ENCODE peak calls at places on chromosomes 16 and 17, in five cellular contexts. W is GM12865, X is OCI-LY7, T is HepG2, N is Calu3. K is an unnamed sample.

GRCh38 chr16:84706856-84707255 is 7.1 kb downstream of the USP10 start:
- DNase-seq in X (no peak), T (no peak), W (no peak), N (no peak), K (no peak)

GRCh38 chr16:3443108-3444031 is at the start of the genes NAA60 and ZNF597:
- DNase-seq in N (peak; percentile 64), X (peak; percentile 92), W (peak; percentile 93), T (peak; percentile 93), K (peak; percentile 79)

GRCh38 chr17:7502987-7503386 is 18.8 kb downstream of the POLR2A start:
- DNase-seq in N (no peak), T (no peak), W (no peak), X (no peak), K (no peak)

GRCh38 chr16:48105456-48105855 is 50.3 kb downstream of the ABCC12 start:
- DNase-seq in X (no peak), W (no peak), T (no peak), N (no peak), K (no peak)

GRCh38 chr16:85377388-85378144 is 235.6 kb upstream of the GSE1 start:
- DNase-seq in N (no peak), W (no peak), T (no peak), X (no peak), K (no peak)

GRCh38 chr16:67150058-67150832 is 553 bp downstream of the B3GNT9 start:
- DNase-seq in T (no peak), N (peak; percentile 61), X (no peak), W (peak; percentile 44), K (no peak)

GRCh38 chr17:40109471-40109824 is 9.1 kb upstream of the NR1D1 start:
- DNase-seq in X (no peak), W (no peak), N (no peak), T (peak; percentile 57), K (no peak)

GRCh38 chr16:30407794-30408534 is 558 bp downstream of the ZNF771 start:
- DNase-seq in N (no peak), W (no peak), X (no peak), T (no peak), K (no peak)

DNA sequence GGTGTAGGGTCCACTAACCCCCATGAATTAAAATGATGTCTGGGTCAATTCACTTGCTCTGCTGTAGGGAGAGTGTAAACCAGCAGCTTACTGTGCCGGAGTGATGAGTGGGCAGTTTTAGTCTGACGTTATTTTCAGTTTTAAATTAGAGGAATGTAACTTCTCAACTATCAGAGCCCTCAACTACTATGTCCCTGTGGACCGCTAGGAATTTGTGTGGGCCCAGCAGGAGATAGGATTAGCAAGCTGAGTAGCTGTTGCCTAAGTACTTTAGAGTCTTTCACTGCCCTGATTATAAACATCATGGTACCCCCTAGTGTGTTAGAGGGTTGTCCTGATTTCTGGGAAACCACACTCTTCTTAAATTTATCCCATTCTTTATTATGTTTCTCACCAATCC is 11.4 kb downstream of the MARVELD3 start:
- DNase-seq in T (no peak), N (no peak), W (no peak), X (no peak), K (peak; percentile 19)
- TF ChIP-seq CTCF in T (no peak), N (no peak), W (no peak), X (no peak), K (no peak)

DNA sequence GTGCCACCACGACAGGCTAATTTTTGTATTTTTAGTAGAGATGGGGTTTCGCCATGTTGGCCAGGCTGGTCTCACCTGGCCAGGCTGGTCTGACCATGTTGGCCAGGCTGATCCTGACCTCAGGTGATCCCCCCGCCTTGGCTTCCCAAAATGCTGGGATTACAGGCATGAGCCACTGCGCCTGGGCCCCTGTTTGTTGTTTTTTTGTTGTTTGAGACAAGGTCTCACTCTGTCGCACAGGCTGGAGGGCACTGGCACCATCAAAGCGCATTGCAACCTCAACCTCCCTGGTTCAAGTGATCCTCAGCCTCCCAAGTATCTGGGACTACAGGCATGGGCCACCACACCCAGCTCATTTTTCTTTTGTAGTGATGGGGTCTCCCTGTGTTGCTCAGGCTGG is 43.7 kb upstream of the TAOK1 start:
- DNase-seq in X (no peak), W (no peak), N (no peak), T (no peak), K (no peak)
- TF ChIP-seq CTCF in X (no peak), W (no peak), N (no peak), T (no peak), K (no peak)

GRCh38 chr17:48001187-48001586 is 30.3 kb downstream of the CDK5RAP3 start:
- DNase-seq in T (no peak), N (no peak), W (no peak), X (no peak), K (no peak)

GRCh38 chr17:48002208-48002919 is 31.5 kb downstream of the CDK5RAP3 start:
- DNase-seq in T (peak; percentile 50), N (peak; percentile 51), X (peak; percentile 60), W (peak; percentile 74), K (peak; percentile 68)

GRCh38 chr17:48004973-48005372 is 32.6 kb downstream of the COPZ2 start:
- DNase-seq in T (no peak), N (no peak), W (no peak), X (no peak), K (no peak)

GRCh38 chr17:48003686-48004120 is 32.8 kb downstream of the CDK5RAP3 start:
- DNase-seq in T (no peak), N (no peak), X (no peak), W (peak; percentile 37), K (no peak)

DNA sequence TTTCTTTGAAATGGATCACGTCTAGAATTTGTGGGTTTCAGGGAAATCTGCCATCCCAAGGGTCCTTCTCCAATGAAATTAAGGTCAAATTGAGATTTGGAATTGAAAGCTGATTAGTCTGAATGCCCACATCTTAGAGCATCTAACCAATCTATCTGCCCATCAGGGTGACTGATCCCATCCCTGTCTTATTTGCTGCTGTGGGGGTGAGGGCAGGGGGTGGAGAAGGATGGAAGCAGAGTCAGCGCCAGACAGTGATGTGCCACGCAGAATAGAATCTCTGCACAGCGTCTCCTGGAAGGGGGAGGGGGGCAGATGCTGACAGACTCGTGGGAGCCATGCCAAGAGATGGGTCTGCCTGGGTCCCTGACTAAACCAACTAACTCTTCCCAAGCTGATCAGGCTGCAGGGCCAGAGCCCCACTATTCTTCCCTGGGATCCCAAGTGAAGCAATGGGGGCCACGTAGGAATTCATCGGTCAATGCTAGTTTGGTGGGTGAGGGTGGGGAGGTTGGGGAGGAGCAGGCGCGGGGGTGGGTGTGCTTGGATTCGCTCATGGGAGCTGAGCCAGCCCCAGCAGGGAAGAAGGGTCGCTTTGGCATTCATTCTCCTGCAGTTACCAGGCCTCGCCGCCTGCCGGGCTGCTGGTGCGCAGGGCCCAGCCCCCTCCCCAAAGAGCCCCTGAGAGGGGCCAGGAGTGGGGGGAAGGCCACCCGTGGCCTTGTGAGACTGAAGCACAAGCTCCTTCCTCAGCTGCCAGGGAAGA is 32.2 kb downstream of the CDK5RAP3 start:
- DNase-seq in N (no peak), T (no peak), X (no peak), W (no peak), K (no peak)
- TF ChIP-seq CTCF in N (no peak), T (no peak), X (no peak), W (no peak), K (no peak)

DNA sequence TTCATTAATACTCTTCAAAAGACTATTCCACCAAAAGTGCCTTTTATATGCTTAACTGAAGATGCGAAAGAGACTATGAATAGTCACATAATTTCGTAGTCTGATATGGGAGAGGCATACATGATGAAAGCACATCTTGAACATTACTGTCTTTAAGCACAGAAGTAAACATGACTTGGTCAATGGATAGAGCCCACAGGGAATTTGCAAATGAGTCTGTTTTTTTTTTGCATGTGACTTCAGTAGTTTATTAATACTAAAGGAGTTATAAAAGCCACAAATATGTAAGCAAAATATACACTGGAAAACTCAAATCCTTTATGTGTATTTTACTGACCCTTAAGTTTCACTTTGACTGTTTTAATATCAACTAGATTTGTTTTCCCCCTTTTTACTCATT is 15.9 kb downstream of the ADPRM start:
- DNase-seq in T (no peak), W (no peak), X (no peak), N (no peak), K (no peak)
- TF ChIP-seq CTCF in T (no peak), W (no peak), X (no peak), N (no peak), K (no peak)

DNA sequence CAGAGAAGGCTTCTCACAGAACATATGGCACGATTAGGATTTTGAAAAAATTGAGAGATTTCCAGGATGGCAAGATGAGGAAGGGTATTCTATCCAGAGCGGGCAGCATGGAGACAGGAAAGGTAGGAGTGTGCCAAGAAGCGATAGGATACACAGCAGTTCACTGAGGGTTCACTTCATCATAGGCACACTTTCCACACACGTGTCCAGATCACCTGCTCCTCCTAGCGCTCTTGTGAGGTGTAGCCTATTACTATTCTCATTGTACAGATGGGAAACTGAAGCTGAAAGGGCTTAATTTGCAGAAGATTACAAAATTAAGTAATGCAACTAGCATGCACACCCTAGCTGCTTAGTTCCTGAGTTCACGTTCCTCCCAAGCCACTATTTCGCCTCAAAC is 6.2 kb upstream of the ELAC2 start:
- DNase-seq in X (no peak), N (no peak), W (no peak), T (no peak), K (no peak)
- TF ChIP-seq CTCF in X (no peak), N (no peak), W (no peak), T (no peak), K (no peak)

DNA sequence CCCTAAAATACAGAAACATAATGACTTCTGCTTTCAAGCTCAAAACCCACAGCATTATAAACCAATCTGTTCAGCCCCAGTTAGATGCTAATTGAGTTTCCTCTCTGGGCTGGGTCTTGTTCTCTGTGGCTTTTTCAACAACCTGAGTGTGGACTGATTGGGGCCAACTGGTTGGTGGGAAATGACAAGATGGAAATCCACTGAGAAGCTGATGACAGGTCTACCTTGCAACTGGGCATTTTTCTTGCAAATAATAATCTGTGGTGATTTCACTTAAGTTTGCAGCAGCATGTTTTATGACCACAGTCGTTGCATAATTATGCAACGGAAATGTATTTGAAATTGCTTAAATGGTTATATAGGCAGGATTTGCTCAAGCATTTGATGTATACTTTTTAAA is 69.8 kb downstream of the AKAP1 start:
- DNase-seq in T (no peak), N (no peak), W (peak; percentile 15), X (no peak), K (no peak)
- TF ChIP-seq CTCF in T (no peak), N (no peak), W (no peak), X (no peak), K (no peak)

GRCh38 chr17:74919440-74920305 is 3.4 kb downstream of the USH1G start:
- DNase-seq in X (no peak), N (peak; percentile 58), T (peak; percentile 64), W (peak; percentile 34), K (no peak)
- TF ChIP-seq CTCF in X (peak; percentile 32), N (peak; percentile 30), T (peak; percentile 91), W (peak; percentile 39), K (no peak)

GRCh38 chr17:82497483-82498405 is 21.8 kb upstream of the FOXK2 start:
- DNase-seq in X (peak; percentile 73), W (peak; percentile 66), N (no peak), T (no peak), K (no peak)
- TF ChIP-seq CTCF in X (no peak), W (no peak), N (no peak), T (no peak), K (no peak)